ENCODE peak calls at places on chromosome 7, in four cellular contexts. G, Z, T and H are unnamed samples. For H3K27me3 and H3K4me1, the result is how much of the 10 kb centered on the place peaks cover.

GRCh38 chr7:159144756-159145543 is at the start of gene VIPR2:
- DNase-seq in G (no peak), T (peak), Z (no peak), H (no peak)

GRCh38 chr7:85065306-85065705 is 121.5 kb downstream of the SEMA3D start:
- DNase-seq in T (no peak), Z (no peak), G (no peak), H (no peak)

GRCh38 chr7:156610601-156611000 is 30.0 kb upstream of the RNF32 start:
- DNase-seq in T (no peak), G (no peak), Z (no peak), H (no peak)

GRCh38 chr7:87851242-87851641 is 24.9 kb downstream of the SLC25A40 start:
- DNase-seq in T (no peak), Z (no peak), G (no peak), H (no peak)

GRCh38 chr7:54542920-54543539 is 855 bp downstream of the VSTM2A start:
- DNase-seq in T (no peak), G (peak), Z (no peak), H (no peak)

GRCh38 chr7:157529768-157530560 is 193.2 kb downstream of the DNAJB6 start:
- DNase-seq in G (no peak), Z (peak), T (no peak), H (no peak)

GRCh38 chr7:114865564-114865963 is 56.3 kb upstream of the MDFIC start:
- DNase-seq in Z (peak), T (no peak), G (peak), H (no peak)

GRCh38 chr7:117082636-117083035 is 129.3 kb downstream of the ST7 start:
- DNase-seq in T (no peak), Z (no peak), G (no peak), H (no peak)

GRCh38 chr7:40674316-40674715 is 539.5 kb downstream of the SUGCT start:
- DNase-seq in G (no peak), Z (no peak), T (peak), H (no peak)

GRCh38 chr7:70752794-70753241 is 379.1 kb upstream of the GALNT17 start:
- DNase-seq in T (no peak), Z (no peak), G (no peak), H (no peak)

GRCh38 chr7:95808396-95808795 is 36.0 kb downstream of the DYNC1I1 start:
- DNase-seq in G (no peak), Z (no peak), T (no peak), H (no peak)

GRCh38 chr7:143901360-143901709 is 641 bp downstream of the TCAF1 start:
- DNase-seq in G (no peak), T (no peak), Z (peak), H (no peak)

GRCh38 chr7:134510646-134511045 is 16.7 kb upstream of the AKR1B10 start:
- DNase-seq in G (no peak), T (no peak), Z (no peak), H (no peak)

GRCh38 chr7:42082144-42082543 is 154.9 kb downstream of the GLI3 start:
- DNase-seq in G (no peak), T (no peak), Z (no peak), H (no peak)

GRCh38 chr7:140674356-140674800 is 1.6 kb downstream of the ADCK2 start:
- DNase-seq in T (no peak), Z (peak), G (no peak), H (no peak)

GRCh38 chr7:80833289-80834104 is 85.4 kb downstream of the SEMA3C start:
- DNase-seq in T (no peak), G (no peak), Z (no peak), H (no peak)

GRCh38 chr7:33757563-33758165 is 147.7 kb upstream of the BMPER start:
- DNase-seq in T (no peak), G (peak), Z (no peak), H (no peak)

GRCh38 chr7:1312098-1313070 is 79.7 kb downstream of the UNCX start:
- DNase-seq in G (no peak), Z (peak), T (no peak), H (no peak)

GRCh38 chr7:31096198-31096881 is 44.2 kb downstream of the ADCYAP1R1 start:
- DNase-seq in G (no peak), T (no peak), Z (no peak), H (no peak)

GRCh38 chr7:140645166-140645565 is 4.6 kb upstream of the DENND2A start:
- DNase-seq in G (no peak), T (no peak), Z (no peak), H (no peak)

GRCh38 chr7:87926581-87927461 is 7.2 kb upstream of the ADAM22 start:
- DNase-seq in Z (no peak), G (peak), T (no peak), H (no peak)

GRCh38 chr7:100503350-100503735 is 19.6 kb downstream of the NYAP1 start:
- DNase-seq in G (peak), Z (no peak), T (no peak), H (no peak)

GRCh38 chr7:117873056-117873932 is at the start of gene CTTNBP2:
- DNase-seq in T (no peak), G (peak), Z (peak), H (no peak)

GRCh38 chr7:47714669-47715607 is 133.0 kb upstream of the TNS3 start:
- DNase-seq in Z (no peak), G (no peak), T (no peak), H (no peak)

GRCh38 chr7:134289423-134289822 is 27.3 kb downstream of the SLC35B4 start:
- DNase-seq in G (no peak), Z (no peak), T (no peak), H (no peak)

GRCh38 chr7:108287857-108288256 is 157.7 kb upstream of the LAMB4 start:
- DNase-seq in G (no peak), T (no peak), Z (no peak), H (no peak)

GRCh38 chr7:108284349-108285017 is 154.3 kb upstream of the LAMB4 start:
- DNase-seq in Z (no peak), G (no peak), T (no peak), H (no peak)

GRCh38 chr7:108283252-108283651 is 153.1 kb upstream of the LAMB4 start:
- DNase-seq in Z (no peak), T (no peak), G (no peak), H (no peak)

GRCh38 chr7:108285018-108285368 is 154.8 kb upstream of the LAMB4 start:
- DNase-seq in Z (no peak), G (no peak), T (no peak), H (no peak)

DNA sequence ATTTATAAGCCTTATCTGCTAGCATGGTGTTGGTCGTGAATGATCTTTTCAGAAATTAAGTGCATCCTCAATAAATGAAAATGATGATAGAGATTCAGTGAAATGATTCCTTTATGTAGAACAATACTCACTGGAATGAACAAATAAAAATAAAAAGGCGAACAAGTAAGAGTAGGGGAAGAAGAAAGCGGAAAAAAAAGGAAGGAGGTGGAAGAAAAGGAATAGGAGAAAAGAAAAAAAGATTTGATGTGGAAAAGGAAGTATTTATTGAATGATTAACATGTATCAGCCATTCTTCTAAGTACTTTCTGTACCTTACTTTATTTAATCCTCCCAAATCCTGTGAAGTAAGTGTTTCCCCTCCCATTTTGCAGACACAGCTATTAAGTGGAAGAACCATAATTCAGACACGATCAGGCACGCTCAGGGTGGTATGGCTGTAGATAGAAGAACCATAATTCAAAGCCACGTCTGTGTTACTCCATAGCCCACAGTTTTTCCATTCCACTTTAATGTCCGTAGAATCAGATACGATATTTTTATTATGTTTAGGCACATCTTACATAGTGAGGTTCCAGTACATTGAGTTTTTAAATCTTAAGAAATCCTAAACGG is 156.2 kb upstream of the LAMB4 start:
- DNase-seq in Z (no peak), T (no peak), G (no peak), H (no peak)
- H3K27me3 ChIP-seq in Z (under half), T (under half), G (under half), H (under half)

DNA sequence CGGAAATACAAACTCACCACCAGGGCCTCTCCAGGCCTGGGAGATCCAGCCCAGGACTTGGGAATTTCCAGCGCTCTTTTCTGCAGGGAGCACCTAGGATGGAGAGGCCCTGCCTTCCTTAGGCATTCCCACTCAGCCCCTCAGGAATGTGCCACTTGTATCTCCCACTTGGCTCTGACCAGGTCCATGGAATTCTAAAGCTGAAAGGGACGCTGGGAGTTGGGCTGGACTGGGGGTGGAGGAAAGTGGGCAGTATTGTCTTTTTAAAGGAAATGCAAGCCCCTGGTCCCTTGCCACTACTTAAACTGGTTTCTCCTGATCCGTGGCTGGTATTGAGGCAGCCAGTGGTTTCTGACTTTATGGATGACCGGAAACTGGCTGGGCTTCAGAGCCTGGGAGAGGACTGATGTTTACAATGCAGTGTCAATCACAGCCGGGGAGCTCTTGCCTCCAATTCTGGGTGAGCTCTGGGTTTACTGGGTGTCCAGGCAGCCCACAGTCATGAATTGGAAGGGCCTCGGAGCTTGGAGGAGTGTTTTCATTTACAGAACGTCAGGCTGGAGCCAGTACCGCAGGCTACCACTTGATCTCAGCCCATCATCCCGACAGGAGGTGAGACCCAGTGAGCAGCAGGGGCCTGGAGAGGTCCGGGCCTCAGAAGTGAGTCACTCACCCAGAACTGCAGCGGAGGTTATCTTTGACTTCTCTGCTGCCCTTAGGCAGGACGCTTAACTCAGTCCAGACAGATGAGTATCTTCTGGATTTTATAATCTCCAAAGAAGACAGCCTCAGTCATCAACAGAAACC is 27.3 kb downstream of the AGAP3 start:
- DNase-seq in Z (peak), G (peak), T (no peak), H (no peak)
- H3K4me1 ChIP-seq in Z (under half), G (under half), T (under half), H (under half)

DNA sequence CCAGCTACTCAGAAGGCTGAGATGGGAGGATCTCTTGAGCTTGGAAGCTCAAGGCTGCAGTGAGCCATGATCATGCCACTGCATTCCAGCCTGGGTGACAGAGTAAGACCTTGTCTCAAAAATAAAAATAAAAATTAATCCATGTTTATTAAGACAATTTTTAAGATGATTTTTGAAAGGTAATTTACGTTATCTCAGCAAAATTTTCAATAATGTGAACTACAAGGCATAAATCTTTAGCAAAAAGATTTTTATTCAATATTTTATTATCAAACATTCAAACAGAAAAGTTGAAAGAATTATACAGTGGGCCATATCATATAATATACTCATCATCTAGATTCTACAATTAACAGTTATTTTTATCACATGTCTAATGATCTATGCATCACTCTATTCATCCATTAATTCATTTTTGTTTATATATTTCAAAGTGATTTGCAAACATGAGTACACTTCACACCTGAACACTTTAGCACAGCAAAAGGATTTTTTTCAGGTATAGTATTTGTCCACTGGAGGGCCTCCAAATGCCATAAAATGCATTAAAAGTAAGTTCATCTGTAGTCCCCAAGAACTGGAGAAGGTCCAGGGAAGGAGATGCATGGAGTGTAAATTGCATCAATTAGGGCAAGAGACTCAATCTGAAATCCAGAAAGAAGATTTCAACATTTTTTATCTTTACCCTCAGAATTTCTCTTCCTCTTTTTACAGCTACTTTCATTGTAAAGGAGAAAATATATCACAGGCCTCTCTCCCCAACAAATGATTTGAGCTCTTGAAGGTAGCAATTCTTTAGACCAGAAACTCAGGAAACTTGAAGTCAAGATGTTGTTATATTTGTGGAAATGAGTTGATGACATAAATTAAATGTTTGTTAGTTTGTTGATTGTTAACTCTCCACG is 38.6 kb upstream of the RSBN1L start:
- DNase-seq in T (no peak), G (peak), Z (no peak), H (no peak)
- TF ChIP-seq CTCF in T (peak), G (peak), Z (peak), H (peak)

GRCh38 chr7:128168667-128169210 is 72.3 kb upstream of the LEP start:
- DNase-seq in G (peak), T (no peak), Z (no peak), H (no peak)
- H3K27me3 ChIP-seq in G (under half), T (under half), Z (half or more), H (under half)

DNA sequence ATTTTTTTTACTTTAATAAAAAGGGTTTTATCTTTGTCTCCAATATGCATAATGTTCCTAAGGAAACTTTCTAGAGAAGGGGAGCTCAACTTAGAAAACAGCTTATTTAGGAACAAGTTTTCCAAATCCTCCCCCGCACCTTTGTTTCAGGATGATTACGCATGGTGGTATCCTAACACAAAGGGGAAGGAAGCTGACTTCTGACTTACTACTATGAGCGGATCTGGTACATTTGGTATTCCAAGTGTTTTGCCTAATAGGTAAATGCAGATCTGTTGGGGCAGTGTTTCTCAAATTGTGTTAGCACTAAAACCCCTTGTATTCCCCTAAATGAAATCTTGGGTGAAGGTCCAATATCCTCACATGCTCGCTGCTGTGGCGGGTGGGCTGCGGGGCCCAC is 229.3 kb upstream of the KLF14 start:
- DNase-seq in G (no peak), Z (no peak), T (no peak), H (no peak)
- H3K4me1 ChIP-seq in G (under half), Z (under half), T (under half), H (half or more)

GRCh38 chr7:133203490-133203889 is 49.4 kb upstream of the EXOC4 start:
- DNase-seq in Z (no peak), T (no peak), G (no peak), H (no peak)

GRCh38 chr7:133207687-133208086 is 45.2 kb upstream of the EXOC4 start:
- DNase-seq in Z (no peak), G (no peak), T (no peak), H (no peak)
- TF ChIP-seq CTCF in Z (no peak), G (no peak), T (no peak), H (no peak)